ENCODE peak calls at places on chromosomes 6 and 20, in nine cellular contexts. M is CD8-positive, alpha-beta T cell; C is psoas muscle; S is gastrocnemius medialis; P is hepatocyte; J is IMR-90; H is heart left ventricle; A is lower lobe of right lung; F is ascending aorta. E is an unnamed sample. For H3K4me1, the result is how much of the 10 kb centered on the place peaks cover.

GRCh38 chr20:1503564-1504227 is 12.5 kb upstream of the SIRPB2 start:
- DNase-seq in M (peak), C (peak), S (peak), P (peak), J (peak), H (peak), A (peak), F (peak), E (peak)

GRCh38 chr20:3869839-3870634 is 19.1 kb upstream of the PANK2 start:
- DNase-seq in M (no peak), C (no peak), S (no peak), P (no peak), J (no peak), H (no peak), A (no peak), F (no peak), E (no peak)

GRCh38 chr6:146948790-146949342 is 255.4 kb upstream of the STXBP5 start:
- DNase-seq in M (no peak), C (no peak), S (no peak), P (no peak), J (no peak), H (no peak), A (no peak), F (no peak), E (no peak)

GRCh38 chr6:166105341-166106075 is 62.1 kb downstream of the TBXT start:
- DNase-seq in M (no peak), C (no peak), S (no peak), P (no peak), J (no peak), H (no peak), A (no peak), F (no peak), E (no peak)

GRCh38 chr6:5501837-5502236 is 240.5 kb downstream of the FARS2 start:
- DNase-seq in M (no peak), C (no peak), S (no peak), P (no peak), J (no peak), H (peak), A (no peak), F (no peak), E (no peak)

GRCh38 chr6:124131259-124131658 is 327.6 kb downstream of the NKAIN2 start:
- DNase-seq in M (no peak), C (no peak), S (no peak), P (no peak), J (no peak), H (no peak), A (no peak), F (no peak), E (no peak)

GRCh38 chr20:9531581-9531980 is 17.2 kb downstream of the LAMP5 start:
- DNase-seq in M (no peak), C (no peak), S (no peak), P (no peak), J (no peak), H (no peak), A (no peak), F (no peak), E (no peak)

GRCh38 chr20:46043556-46043955 is 14.5 kb downstream of the SLC12A5 start:
- DNase-seq in M (no peak), C (no peak), S (no peak), P (no peak), J (no peak), H (no peak), A (no peak), F (no peak), E (no peak)

GRCh38 chr20:16178671-16179070 is 394.6 kb downstream of the KIF16B start:
- DNase-seq in M (no peak), C (no peak), S (no peak), P (no peak), J (no peak), H (no peak), A (no peak), F (no peak), E (no peak)

GRCh38 chr6:56856036-56856580 is 98.8 kb upstream of the BEND6 start:
- DNase-seq in M (no peak), C (no peak), S (no peak), P (no peak), J (peak), H (no peak), A (no peak), F (no peak), E (no peak)

GRCh38 chr6:90421656-90422055 is 125.0 kb upstream of the BACH2 start:
- DNase-seq in M (no peak), C (no peak), S (no peak), P (no peak), J (no peak), H (no peak), A (no peak), F (no peak), E (no peak)

GRCh38 chr6:16491666-16492322 is 253.4 kb downstream of the GMPR start:
- DNase-seq in M (no peak), C (no peak), S (no peak), P (peak), J (no peak), H (no peak), A (no peak), F (no peak), E (no peak)

GRCh38 chr20:11376406-11376805 is 541.3 kb upstream of the BTBD3 start:
- DNase-seq in M (no peak), C (no peak), S (no peak), P (no peak), J (peak), H (no peak), A (no peak), F (no peak), E (no peak)

GRCh38 chr6:110419028-110419739 is 3.8 kb upstream of the DDO start:
- DNase-seq in M (no peak), C (no peak), S (no peak), P (no peak), J (no peak), H (no peak), A (no peak), F (no peak), E (no peak)

GRCh38 chr20:60262967-60263603 is 304.9 kb downstream of the CDH26 start:
- DNase-seq in M (peak), C (peak), S (no peak), P (no peak), J (no peak), H (no peak), A (peak), F (no peak), E (peak)

GRCh38 chr20:47847882-47848485 is 62.7 kb upstream of the SULF2 start:
- DNase-seq in M (no peak), C (no peak), S (no peak), P (no peak), J (no peak), H (no peak), A (no peak), F (no peak), E (no peak)

GRCh38 chr6:104601008-104601745 is 258.5 kb downstream of the HACE1 start:
- DNase-seq in M (no peak), C (no peak), S (no peak), P (no peak), J (no peak), H (no peak), A (no peak), F (no peak), E (no peak)

GRCh38 chr6:106253194-106253593 is 72.4 kb downstream of the ATG5 start:
- DNase-seq in M (no peak), C (no peak), S (no peak), P (no peak), J (peak), H (no peak), A (no peak), F (no peak), E (peak)

GRCh38 chr6:106247733-106248132 is 77.8 kb downstream of the ATG5 start:
- DNase-seq in M (no peak), C (no peak), S (no peak), P (no peak), J (no peak), H (no peak), A (no peak), F (no peak), E (no peak)

GRCh38 chr6:106253731-106254130 is 71.8 kb downstream of the ATG5 start:
- DNase-seq in M (no peak), C (no peak), S (no peak), P (no peak), J (peak), H (no peak), A (no peak), F (no peak), E (no peak)

GRCh38 chr6:106249658-106250057 is 75.9 kb downstream of the ATG5 start:
- DNase-seq in M (no peak), C (no peak), S (no peak), P (no peak), J (no peak), H (no peak), A (no peak), F (no peak), E (no peak)

DNA sequence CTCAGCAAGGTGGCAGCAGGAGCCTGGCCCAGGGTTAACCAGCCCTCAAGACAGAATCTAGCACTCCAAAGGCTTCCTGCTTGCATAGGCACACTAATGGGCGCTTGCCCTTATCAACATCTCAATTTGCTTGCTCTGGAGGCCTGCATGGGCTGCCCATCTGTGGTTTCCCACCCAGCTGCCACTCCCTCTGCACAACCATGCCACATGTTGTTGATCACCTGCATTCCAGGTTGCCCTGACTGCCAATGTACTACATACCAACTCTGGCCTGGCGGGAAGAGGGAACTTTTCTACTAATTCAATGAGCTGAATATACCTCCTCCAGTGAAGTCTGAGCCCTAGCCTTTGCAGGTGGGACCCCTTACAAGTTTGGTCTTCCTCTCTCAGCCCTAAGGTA is 74.6 kb downstream of the ATG5 start:
- DNase-seq in M (no peak), C (no peak), S (no peak), P (no peak), J (no peak), H (no peak), A (peak), F (no peak), E (no peak)
- H3K4me1 ChIP-seq in M (under half), C (under half), S (under half), P (under half), J (under half), H (under half), A (under half), F (under half), E (under half)

GRCh38 chr6:134921276-134921979 is 28.5 kb downstream of the ALDH8A1 start:
- DNase-seq in M (no peak), C (no peak), S (no peak), P (no peak), J (no peak), H (no peak), A (no peak), F (no peak), E (no peak)

GRCh38 chr6:134920422-134920821 is 29.5 kb downstream of the ALDH8A1 start:
- DNase-seq in M (no peak), C (no peak), S (no peak), P (no peak), J (no peak), H (no peak), A (no peak), F (no peak), E (peak)

GRCh38 chr6:134921980-134922313 is 28.0 kb downstream of the ALDH8A1 start:
- DNase-seq in M (no peak), C (no peak), S (no peak), P (no peak), J (no peak), H (no peak), A (no peak), F (no peak), E (no peak)

GRCh38 chr6:134918418-134918961 is 31.4 kb downstream of the ALDH8A1 start:
- DNase-seq in M (no peak), C (no peak), S (no peak), P (no peak), J (no peak), H (no peak), A (no peak), F (no peak), E (no peak)
- TF ChIP-seq CTCF in M (no peak), C (no peak), S (no peak), P (no peak), J (no peak), H (no peak), A (no peak), F (no peak), E (no peak)

GRCh38 chr6:150735340-150735851 is 130.1 kb upstream of the MTHFD1L start:
- DNase-seq in M (no peak), C (no peak), S (no peak), P (no peak), J (no peak), H (no peak), A (no peak), F (no peak), E (no peak)
- H3K4me1 ChIP-seq in M (under half), C (under half), S (under half), P (under half), J (under half), H (under half), A (under half), F (under half), E (under half)

DNA sequence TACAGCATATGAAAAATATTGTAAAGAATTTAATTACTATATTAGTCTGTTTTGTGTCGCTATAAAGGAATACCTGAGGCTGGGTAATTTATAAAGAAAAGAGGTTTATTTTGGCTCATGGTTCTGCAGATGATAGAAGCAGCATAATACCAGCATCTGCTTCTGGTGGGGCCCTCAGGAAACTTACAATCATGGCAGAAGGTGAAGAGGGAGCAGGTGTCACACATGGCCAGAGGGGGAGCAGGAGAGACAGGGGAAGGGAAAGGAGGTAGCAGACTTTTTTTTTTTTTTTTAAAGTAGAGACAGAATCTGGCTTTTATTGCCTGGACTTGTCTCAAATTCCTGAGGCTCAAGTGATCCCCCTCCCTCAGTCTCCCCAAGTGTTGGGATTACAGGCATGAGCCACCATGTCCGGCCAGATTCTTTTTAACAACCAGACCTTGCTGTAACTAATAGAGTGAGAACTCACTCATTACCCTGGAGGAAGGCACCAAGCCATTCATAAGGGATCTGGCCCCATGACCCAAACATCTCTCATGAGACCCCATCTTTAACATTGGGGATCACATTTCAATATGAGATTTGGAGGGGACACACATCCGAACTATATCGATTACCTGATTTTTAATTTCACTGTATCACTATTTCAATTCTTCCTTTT is 64.6 kb downstream of the MAN1A1 start:
- DNase-seq in M (peak), C (no peak), S (no peak), P (no peak), J (no peak), H (no peak), A (no peak), F (no peak), E (no peak)
- TF ChIP-seq CTCF in M (no peak), C (no peak), S (no peak), P (no peak), J (no peak), H (no peak), A (peak), F (no peak), E (peak)

GRCh38 chr20:48877299-48877698 is 44.2 kb upstream of the ARFGEF2 start:
- DNase-seq in M (no peak), C (no peak), S (peak), P (no peak), J (no peak), H (no peak), A (no peak), F (no peak), E (no peak)

GRCh38 chr20:48878849-48879248 is 42.7 kb upstream of the ARFGEF2 start:
- DNase-seq in M (no peak), C (no peak), S (no peak), P (no peak), J (no peak), H (no peak), A (no peak), F (no peak), E (no peak)

GRCh38 chr20:48879609-48880008 is 41.9 kb upstream of the ARFGEF2 start:
- DNase-seq in M (no peak), C (no peak), S (no peak), P (no peak), J (no peak), H (no peak), A (no peak), F (no peak), E (no peak)

GRCh38 chr20:48875914-48876240 is 45.6 kb upstream of the ARFGEF2 start:
- DNase-seq in M (no peak), C (no peak), S (peak), P (no peak), J (no peak), H (no peak), A (no peak), F (no peak), E (no peak)

DNA sequence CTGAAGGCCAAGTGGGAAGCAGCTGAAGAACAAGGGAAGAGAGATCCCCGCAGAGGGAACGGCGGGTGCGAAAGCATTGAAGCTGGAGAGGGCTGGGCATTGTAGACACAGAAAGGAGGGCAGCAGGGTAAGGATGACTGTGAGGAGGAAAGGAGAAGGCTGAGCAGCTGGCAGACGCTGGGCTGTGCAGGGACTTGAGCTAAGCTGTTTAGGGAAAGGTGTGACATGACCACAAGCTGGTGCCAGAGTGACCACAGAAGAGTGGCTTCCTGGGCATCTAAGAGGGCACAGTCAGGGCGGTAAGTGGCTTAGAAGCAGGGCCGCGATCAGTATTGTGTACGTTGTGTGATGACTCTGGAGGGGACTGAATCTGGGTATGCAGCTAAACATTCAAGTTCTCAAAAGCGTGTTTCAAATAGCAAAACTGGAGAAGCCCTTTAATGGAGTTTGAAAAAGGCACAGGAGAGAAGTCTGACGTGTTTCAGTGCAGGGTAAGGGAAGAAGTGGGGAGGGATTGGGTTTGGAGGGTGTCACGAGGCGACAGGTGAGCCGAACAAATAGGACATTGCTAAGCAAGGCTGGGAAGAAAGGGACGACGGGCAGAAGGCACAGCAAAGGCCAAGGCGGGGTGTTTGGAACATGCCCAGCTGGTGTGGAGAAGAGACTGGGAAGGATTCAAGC is 46.1 kb upstream of the ARFGEF2 start:
- DNase-seq in M (no peak), C (no peak), S (no peak), P (no peak), J (no peak), H (no peak), A (no peak), F (no peak), E (no peak)
- H3K4me1 ChIP-seq in M (under half), C (under half), S (under half), P (under half), J (under half), H (under half), A (under half), F (under half), E (under half)

GRCh38 chr20:34956041-34956458 is 382 bp downstream of the MYH7B start:
- DNase-seq in M (no peak), C (no peak), S (no peak), P (no peak), J (no peak), H (no peak), A (no peak), F (no peak), E (no peak)
- TF ChIP-seq CTCF in M (no peak), C (no peak), S (no peak), P (no peak), J (no peak), H (no peak), A (peak), F (no peak), E (no peak)

E was measured in foreskin keratinocyte.